ENCODE peak calls at places on chromosome 20, in four cellular contexts. Q is astrocyte, A is endodermal cell, Z is H9. G is an unnamed sample.

GRCh38 chr20:62246872-62247652 is 8.7 kb downstream of the OSBPL2 start:
- DNase-seq in Q (no peak), A (no peak), Z (no peak), G (no peak)

GRCh38 chr20:51128198-51128597 is 105.3 kb upstream of the KCNG1 start:
- DNase-seq in Q (peak), A (no peak), Z (peak), G (no peak)

GRCh38 chr20:63544958-63545516 is 2.5 kb downstream of the SRMS start:
- DNase-seq in Q (no peak), A (no peak), Z (no peak), G (no peak)

GRCh38 chr20:60249436-60249835 is 291.2 kb downstream of the CDH26 start:
- DNase-seq in Q (peak), A (no peak), Z (no peak), G (no peak)

GRCh38 chr20:2386516-2387179 is 5.9 kb downstream of the TGM6 start:
- DNase-seq in Q (peak), A (peak), Z (no peak), G (no peak)

GRCh38 chr20:50054626-50055511 is 58.1 kb downstream of the UBE2V1 start:
- DNase-seq in Q (peak), A (peak), Z (no peak), G (no peak)

GRCh38 chr20:63086421-63087235 is 79.9 kb upstream of the BHLHE23 start:
- DNase-seq in Q (no peak), A (peak), Z (peak), G (no peak)

GRCh38 chr20:63232235-63233060 is 3.3 kb upstream of the BIRC7 start:
- DNase-seq in Q (peak), A (no peak), Z (no peak), G (no peak)

GRCh38 chr20:42027746-42028268 is 409.6 kb upstream of the CHD6 start:
- DNase-seq in Q (no peak), A (no peak), Z (no peak), G (no peak)

GRCh38 chr20:24952376-24953203 is 3.5 kb downstream of the CST7 start:
- DNase-seq in Q (no peak), A (peak), Z (peak), G (no peak)

GRCh38 chr20:11755071-11755881 is 162.4 kb upstream of the BTBD3 start:
- DNase-seq in Q (peak), A (no peak), Z (no peak), G (no peak)

GRCh38 chr20:35698298-35699126 is 640 bp downstream of the NFS1 start:
- DNase-seq in Q (no peak), A (peak), Z (no peak), G (no peak)

GRCh38 chr20:36549942-36550796 is 8.8 kb downstream of the MYL9 start:
- DNase-seq in Q (no peak), A (peak), Z (no peak), G (no peak)

GRCh38 chr20:4937422-4938319 is 63.6 kb downstream of the SLC23A2 start:
- DNase-seq in Q (no peak), A (no peak), Z (no peak), G (no peak)

GRCh38 chr20:12570371-12570770 is 438.4 kb upstream of the SPTLC3 start:
- DNase-seq in Q (no peak), A (peak), Z (peak), G (no peak)

GRCh38 chr20:51220293-51220706 is 197.4 kb upstream of the KCNG1 start:
- DNase-seq in Q (no peak), A (peak), Z (peak), G (no peak)

GRCh38 chr20:13865825-13866351 is 81.1 kb downstream of the NDUFAF5 start:
- DNase-seq in Q (peak), A (no peak), Z (no peak), G (no peak)

GRCh38 chr20:54680872-54681297 is 205.5 kb downstream of the DOK5 start:
- DNase-seq in Q (peak), A (peak), Z (peak), G (peak)

GRCh38 chr20:1622450-1622849 is 2.6 kb upstream of the SIRPB1 start:
- DNase-seq in Q (no peak), A (no peak), Z (no peak), G (no peak)

GRCh38 chr20:37311710-37312355 is 22.4 kb downstream of the MANBAL start:
- DNase-seq in Q (peak), A (no peak), Z (no peak), G (no peak)

GRCh38 chr20:63483834-63484233 is 11.4 kb upstream of the KCNQ2 start:
- DNase-seq in Q (no peak), A (peak), Z (peak), G (no peak)

GRCh38 chr20:46012926-46013825 is 4.5 kb downstream of the MMP9 start:
- DNase-seq in Q (no peak), A (no peak), Z (no peak), G (no peak)
- H3K9ac ChIP-seq in Q (no peak), A (no peak), Z (no peak), G (no peak)

GRCh38 chr20:10649817-10650200 is 24.0 kb downstream of the JAG1 start:
- DNase-seq in Q (peak), A (no peak), Z (no peak), G (no peak)
- H3K27ac ChIP-seq in Q (peak), A (peak), Z (no peak), G (no peak)

DNA sequence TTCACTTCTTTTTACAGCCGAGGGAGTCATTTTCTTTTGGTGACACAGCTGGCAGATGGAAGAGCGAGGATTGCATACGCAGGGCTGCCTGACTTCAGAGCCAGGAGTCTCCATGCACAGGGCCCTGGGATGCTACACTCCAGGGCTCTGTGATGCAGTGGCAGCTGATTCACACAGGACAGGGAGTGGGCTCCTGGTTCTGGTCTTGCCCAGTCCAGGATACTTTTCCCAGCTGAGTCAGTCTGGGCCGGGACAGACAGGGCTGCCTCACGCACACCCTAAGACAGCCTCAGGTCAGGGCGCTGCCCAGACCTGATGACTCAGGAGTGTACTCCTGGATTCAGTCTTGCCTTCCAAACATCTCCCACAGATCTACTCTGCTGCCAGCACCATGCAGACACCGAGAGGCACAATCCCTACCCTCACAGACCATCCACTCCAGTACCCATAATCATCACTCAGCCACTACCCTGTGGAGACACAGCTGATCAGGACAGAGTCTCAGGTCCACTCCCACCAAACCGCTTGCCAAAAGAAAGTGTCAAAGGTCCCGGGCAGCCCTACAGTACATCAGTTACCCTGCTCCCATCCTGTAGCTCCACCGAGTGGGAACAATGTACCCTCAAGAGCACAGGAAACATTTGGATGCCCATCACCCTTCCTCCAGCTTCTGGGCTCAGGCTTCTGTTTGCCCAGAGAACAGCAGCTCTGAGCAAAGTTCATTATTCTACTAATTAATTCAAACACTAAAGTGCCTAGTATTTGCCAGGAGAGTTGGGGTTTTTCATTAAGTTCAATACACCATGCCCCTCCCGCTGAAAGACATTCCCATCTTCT is 11.5 kb downstream of the SDC4 start:
- DNase-seq in Q (peak), A (no peak), Z (no peak), G (no peak)
- H3K9ac ChIP-seq in Q (peak), A (no peak), Z (no peak), G (no peak)

DNA sequence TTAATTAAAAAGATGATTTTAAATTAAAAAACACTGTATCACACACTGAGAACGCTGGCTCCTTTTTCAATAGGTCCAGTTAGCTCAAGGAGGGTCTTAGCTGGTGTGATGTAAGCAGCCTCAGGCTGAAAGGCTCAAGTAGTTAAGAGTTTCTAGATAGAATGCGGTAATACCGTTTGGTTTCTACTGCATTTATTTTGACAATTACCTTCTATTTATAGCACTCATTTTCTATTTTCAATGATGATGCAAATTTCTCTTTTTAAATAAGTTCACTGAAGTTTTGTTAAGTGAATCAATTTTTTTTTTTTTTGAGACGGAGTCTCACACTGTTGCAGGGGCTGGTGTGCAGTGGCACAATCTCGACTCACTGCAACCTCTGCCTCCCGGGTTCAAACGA is 87.1 kb downstream of the PREX1 start:
- DNase-seq in Q (no peak), A (no peak), Z (no peak), G (no peak)
- H3K27ac ChIP-seq in Q (no peak), A (no peak), Z (no peak), G (peak)

GRCh38 chr20:19814241-19814640 is 56.2 kb downstream of the RIN2 start:
- DNase-seq in Q (no peak), A (no peak), Z (no peak), G (no peak)
- H3K9ac ChIP-seq in Q (peak), A (no peak), Z (no peak), G (no peak)

DNA sequence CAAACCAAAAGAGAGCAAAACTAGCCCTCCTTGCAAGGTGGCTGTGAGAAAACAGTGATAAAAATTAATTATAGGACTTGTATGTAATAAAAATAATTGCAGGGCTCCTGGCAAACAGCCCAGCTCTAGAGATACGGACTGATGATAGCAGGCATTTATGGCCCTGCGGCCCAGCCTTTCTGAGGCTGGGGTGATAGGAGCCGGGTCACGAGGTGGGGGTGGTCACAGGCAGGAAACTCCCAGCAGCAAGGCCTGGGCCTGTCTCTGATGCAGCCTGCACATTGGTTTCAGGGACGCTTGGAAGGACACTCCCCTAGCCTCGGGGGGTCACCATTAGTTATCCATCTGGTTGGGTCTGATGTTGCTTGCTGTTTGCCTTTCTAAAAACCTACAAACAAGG is 18.7 kb upstream of the TTPAL start:
- DNase-seq in Q (no peak), A (no peak), Z (no peak), G (no peak)
- H3K27ac ChIP-seq in Q (no peak), A (no peak), Z (no peak), G (no peak)

GRCh38 chr20:22575737-22576136 is 8.6 kb downstream of the FOXA2 start:
- DNase-seq in Q (no peak), A (no peak), Z (no peak), G (no peak)

GRCh38 chr20:22575087-22575721 is 9.2 kb downstream of the FOXA2 start:
- DNase-seq in Q (no peak), A (peak), Z (no peak), G (no peak)

GRCh38 chr20:22576733-22577514 is 7.4 kb downstream of the FOXA2 start:
- DNase-seq in Q (no peak), A (peak), Z (no peak), G (no peak)

GRCh38 chr20:22577515-22578220 is 6.7 kb downstream of the FOXA2 start:
- DNase-seq in Q (no peak), A (peak), Z (peak), G (no peak)

GRCh38 chr20:22576273-22576672 is 8.1 kb downstream of the FOXA2 start:
- DNase-seq in Q (no peak), A (peak), Z (no peak), G (no peak)
- H3K9ac ChIP-seq in Q (no peak), A (peak), Z (no peak), G (no peak)

GRCh38 chr20:32339116-32339515 is 19.0 kb upstream of the ASXL1 start:
- DNase-seq in Q (no peak), A (no peak), Z (no peak), G (no peak)

GRCh38 chr20:32336918-32337347 is 21.2 kb upstream of the ASXL1 start:
- DNase-seq in Q (no peak), A (no peak), Z (no peak), G (no peak)

GRCh38 chr20:32337937-32338661 is 20.0 kb upstream of the ASXL1 start:
- DNase-seq in Q (no peak), A (no peak), Z (no peak), G (no peak)

GRCh38 chr20:32333988-32334885 is 23.9 kb upstream of the ASXL1 start:
- DNase-seq in Q (no peak), A (no peak), Z (no peak), G (no peak)

DNA sequence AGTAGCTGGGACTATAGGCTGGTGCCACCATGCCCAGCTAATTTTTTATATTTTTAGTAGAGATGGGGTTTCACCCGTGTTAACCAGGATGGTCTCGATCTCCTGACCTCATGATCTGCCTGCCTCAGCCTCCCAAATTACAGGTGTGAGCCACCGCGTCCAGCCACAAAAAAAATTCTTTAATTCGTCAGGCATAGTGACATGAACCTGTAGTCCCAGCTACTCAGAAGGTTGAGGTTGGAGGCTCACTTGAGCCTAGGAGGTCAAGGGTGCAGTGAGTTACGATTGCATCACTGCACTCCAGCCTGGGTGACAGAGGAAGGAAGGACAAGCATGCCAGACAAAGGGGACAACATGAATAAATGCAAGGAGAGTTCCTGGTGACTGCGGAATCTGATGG is 19.5 kb upstream of the ASXL1 start:
- DNase-seq in Q (no peak), A (no peak), Z (no peak), G (no peak)
- H3K27ac ChIP-seq in Q (no peak), A (no peak), Z (no peak), G (no peak)

DNA sequence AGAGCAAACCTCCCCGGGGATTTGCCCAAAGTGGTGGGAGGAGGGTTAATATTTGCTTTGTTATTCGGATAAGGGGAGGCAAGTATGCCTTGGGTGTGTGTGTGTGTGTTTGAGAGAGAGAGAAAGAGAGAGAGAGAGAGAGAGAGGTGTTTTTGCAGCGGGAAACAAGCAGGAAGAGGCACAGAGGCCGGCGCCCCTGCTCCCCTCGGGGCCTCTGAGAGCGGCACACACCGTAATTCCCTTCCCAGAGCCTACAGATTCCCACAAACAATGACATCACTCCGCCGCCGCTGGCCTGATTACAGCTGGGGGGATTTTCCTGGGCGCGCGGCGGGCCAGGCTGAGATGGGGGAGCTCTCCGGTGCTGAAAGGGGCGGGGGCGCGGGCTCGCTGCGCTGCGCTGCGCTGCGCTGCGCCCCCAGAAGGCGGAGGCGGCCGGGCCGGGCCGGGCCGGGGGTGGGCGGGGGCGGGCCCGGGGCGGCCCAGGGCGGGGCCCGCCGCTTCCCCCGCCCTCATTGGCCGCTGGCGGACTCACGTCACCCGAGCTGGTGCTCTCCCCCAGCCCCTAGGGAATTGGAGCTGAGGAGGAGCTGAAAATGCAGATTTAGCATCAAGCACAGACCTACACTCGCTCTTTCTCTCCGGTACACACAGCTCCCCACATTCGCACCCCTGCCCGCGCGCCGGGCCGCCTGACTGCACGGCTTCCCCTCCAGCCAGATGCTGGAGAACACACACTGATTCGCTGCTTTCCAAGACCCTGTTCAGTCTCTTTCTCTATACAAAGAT is at the start of gene PCSK2:
- DNase-seq in Q (peak), A (peak), Z (peak), G (peak)
- H3K9ac ChIP-seq in Q (no peak), A (peak), Z (peak), G (peak)